ENCODE peak calls at places on chromosomes 7 and 10, in five cellular contexts. R is progenitor cell of endocrine pancreas, A is mesothelial cell of epicardium, X is lower lobe of right lung, E is cardiac fibroblast. S is an unnamed sample.

GRCh38 chr7:138166681-138167080 is 90.4 kb downstream of the AKR1D1 start:
- DNase-seq in A (no peak), X (no peak), R (no peak), E (no peak), S (no peak)

GRCh38 chr10:51176976-51177690 is 102.8 kb downstream of the PRKG1 start:
- DNase-seq in A (no peak), X (no peak), R (no peak), E (peak), S (no peak)

GRCh38 chr7:1428941-1429444 is 30.3 kb downstream of the MICALL2 start:
- DNase-seq in E (no peak), A (no peak), R (no peak), X (no peak), S (no peak)

GRCh38 chr7:11436317-11436716 is 395.7 kb downstream of the THSD7A start:
- DNase-seq in A (no peak), E (peak), X (no peak), R (no peak), S (no peak)

GRCh38 chr7:2629740-2630681 is 1.8 kb upstream of the TTYH3 start:
- DNase-seq in R (no peak), X (no peak), E (peak), A (no peak), S (no peak)

GRCh38 chr7:142319970-142320369 is 62.1 kb upstream of the PRSS58 start:
- DNase-seq in A (no peak), X (no peak), E (no peak), R (no peak), S (no peak)

GRCh38 chr10:48472670-48473069 is 132.2 kb downstream of the ARHGAP22 start:
- DNase-seq in A (no peak), R (no peak), E (no peak), X (no peak), S (no peak)

GRCh38 chr10:30510932-30511700 is 77.1 kb downstream of the MAP3K8 start:
- DNase-seq in E (no peak), R (no peak), X (no peak), A (no peak), S (no peak)

GRCh38 chr10:67036808-67037207 is 111.0 kb downstream of the LRRTM3 start:
- DNase-seq in X (no peak), A (no peak), R (no peak), E (no peak), S (no peak)

GRCh38 chr7:128263420-128263819 is 22.3 kb downstream of the LEP start:
- DNase-seq in X (no peak), A (no peak), R (no peak), E (no peak), S (no peak)

GRCh38 chr10:119769886-119770285 is 44.0 kb downstream of the INPP5F start:
- DNase-seq in E (peak), X (no peak), R (no peak), A (no peak), S (no peak)

GRCh38 chr7:45699726-45700390 is 125.7 kb downstream of the ADCY1 start:
- DNase-seq in R (peak), A (no peak), X (no peak), E (no peak), S (no peak)

GRCh38 chr7:98107313-98107691 is 640 bp downstream of the LMTK2 start:
- DNase-seq in A (no peak), E (peak), X (no peak), R (no peak), S (no peak)

GRCh38 chr10:97571622-97572021 is 957 bp upstream of the ANKRD2 start:
- DNase-seq in R (no peak), X (no peak), A (no peak), E (no peak), S (no peak)

GRCh38 chr10:51879238-51879637 is 179.8 kb upstream of the CSTF2T start:
- DNase-seq in E (peak), A (no peak), X (no peak), R (no peak), S (no peak)

GRCh38 chr10:53379951-53380350 is 607.4 kb upstream of the MBL2 start:
- DNase-seq in E (no peak), A (no peak), R (no peak), X (no peak), S (no peak)

GRCh38 chr7:8063706-8064297 is 95.2 kb downstream of the GLCCI1 start:
- DNase-seq in X (no peak), E (peak), A (no peak), R (no peak), S (no peak)

GRCh38 chr7:86949052-86949778 is 110.2 kb downstream of the ELAPOR2 start:
- DNase-seq in X (peak), R (no peak), A (no peak), E (no peak), S (no peak)

GRCh38 chr10:132363921-132364593 is 32.1 kb downstream of the LRRC27 start:
- DNase-seq in X (peak), R (no peak), A (peak), E (peak), S (no peak)

GRCh38 chr7:75727881-75728592 is 10.7 kb downstream of the HIP1 start:
- DNase-seq in X (peak), E (no peak), A (no peak), R (no peak), S (no peak)

GRCh38 chr7:1460757-1461639 is 1.7 kb upstream of the MICALL2 start:
- DNase-seq in E (peak), A (no peak), R (no peak), X (peak), S (no peak)

GRCh38 chr10:113858541-113858940 is 4.1 kb downstream of the NHLRC2 start:
- DNase-seq in E (peak), X (no peak), A (no peak), R (no peak), S (no peak)

GRCh38 chr10:78602201-78602917 is 466.4 kb upstream of the ZMIZ1 start:
- DNase-seq in X (no peak), E (no peak), A (no peak), R (no peak), S (no peak)
- TF ChIP-seq CTCF in X (no peak), E (no peak), A (no peak), R (peak), S (no peak)

GRCh38 chr10:9211228-9211627 is 1156.7 kb downstream of the GATA3 start:
- DNase-seq in A (no peak), R (no peak), X (no peak), E (peak), S (no peak)
- TF ChIP-seq CTCF in A (peak), R (peak), X (no peak), E (peak), S (peak)

GRCh38 chr7:77903597-77903996 is 105.0 kb downstream of the PHTF2 start:
- DNase-seq in R (no peak), E (peak), X (no peak), A (no peak), S (no peak)
- TF ChIP-seq CTCF in R (no peak), E (peak), X (peak), A (no peak), S (no peak)

GRCh38 chr10:103333934-103334520 is 16.9 kb downstream of the PCGF6 start:
- DNase-seq in X (no peak), E (peak), A (no peak), R (no peak), S (no peak)
- TF ChIP-seq CTCF in X (peak), E (peak), A (peak), R (peak), S (peak)

DNA sequence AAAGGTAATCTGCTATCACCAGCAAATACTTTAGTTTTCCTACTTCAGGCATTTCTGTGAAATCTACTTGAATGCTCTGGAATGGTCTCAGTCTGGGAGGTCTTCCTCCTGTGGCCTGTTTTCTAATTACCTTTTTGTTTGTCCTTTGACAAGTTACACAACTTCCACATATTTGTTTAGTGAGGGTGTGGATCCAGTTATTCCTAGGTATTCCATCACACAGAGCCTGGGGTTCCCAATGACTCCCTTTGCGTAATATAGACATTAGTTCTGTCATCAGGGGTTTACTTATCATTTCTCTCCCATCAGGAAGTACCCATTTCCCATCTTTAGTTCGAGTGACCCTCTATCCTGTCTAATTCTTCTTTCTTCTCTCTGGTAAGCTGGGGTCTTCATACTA is 28.1 kb upstream of the ELOVL3 start:
- DNase-seq in E (no peak), A (no peak), X (no peak), R (no peak), S (no peak)
- TF ChIP-seq CTCF in E (no peak), A (no peak), X (no peak), R (no peak), S (no peak)

GRCh38 chr10:44924261-44925040 is 13.3 kb downstream of the TMEM72 start:
- DNase-seq in E (no peak), A (no peak), R (no peak), X (no peak), S (no peak)

GRCh38 chr10:44923611-44924010 is 12.5 kb downstream of the TMEM72 start:
- DNase-seq in A (no peak), R (no peak), E (no peak), X (no peak), S (no peak)

GRCh38 chr10:44926771-44927751 is 15.9 kb downstream of the TMEM72 start:
- DNase-seq in X (no peak), E (peak), A (no peak), R (no peak), S (no peak)

GRCh38 chr10:44925811-44926760 is 14.9 kb downstream of the TMEM72 start:
- DNase-seq in A (no peak), X (no peak), E (no peak), R (no peak), S (no peak)

DNA sequence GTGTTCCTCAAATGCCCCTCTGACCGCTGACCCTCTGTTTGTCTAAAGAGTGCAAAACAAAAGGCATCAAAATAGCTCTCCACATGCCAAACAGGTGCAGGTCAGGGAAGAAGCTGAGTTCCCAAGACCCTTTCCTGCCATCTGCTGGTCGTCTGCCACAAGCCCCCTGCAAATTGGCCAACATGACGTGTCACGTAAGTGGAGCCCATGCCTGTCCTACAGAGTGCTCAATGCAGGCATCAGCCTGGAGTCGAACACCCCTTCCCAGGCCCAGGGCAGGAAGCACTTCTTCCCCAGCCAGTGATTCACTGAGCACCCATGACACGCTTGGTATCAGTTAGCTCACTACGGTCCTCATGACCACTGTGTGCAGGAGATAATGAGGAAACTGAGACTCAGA is 14.1 kb downstream of the TMEM72 start:
- DNase-seq in A (no peak), E (peak), R (peak), X (no peak), S (peak)
- TF ChIP-seq CTCF in A (peak), E (peak), R (peak), X (no peak), S (peak)